ENCODE peak calls at places on chromosomes 11 and 22, in six cellular contexts. One of them, this sample, is unnamed.

GRCh38 chr11:132114185-132114584 is 743.8 kb downstream of the NTM start:
- DNase-seq in stimulated activated CD8-positive, alpha-beta memory T cell treated with anti-CD3 and anti-CD28 coated beads, Interleukin-7, amount 100 ng/mL, for 1 hour: no peak
- DNase-seq in activated T-helper 9 cell treated with anti-CD3 and anti-CD28 coated beads, Interleukin-2, amount 50 U/mL, for 16 hours: no peak
- DNase-seq in activated CD4-positive, alpha-beta T cell treated with anti-CD3 and anti-CD28 coated beads, Interleukin-2, amount 10 ng/mL, durations not matched to agents 7 days and 5 days: no peak
- DNase-seq in NCI-H1105 treated with DMSO at 0.1 percent for 48 hours: peak; percentile 88
- DNase-seq in erythroblast: peak; percentile 30
- DNase-seq in this sample: peak; percentile 50

GRCh38 chr22:37607010-37607911 is 1.4 kb upstream of the GGA1 start:
- DNase-seq in NCI-H1105 treated with DMSO at 0.1 percent for 48 hours: peak; percentile 89
- DNase-seq in stimulated activated CD8-positive, alpha-beta memory T cell treated with anti-CD3 and anti-CD28 coated beads, Interleukin-7, amount 100 ng/mL, for 1 hour: peak; percentile 87
- DNase-seq in erythroblast: peak; percentile 88
- DNase-seq in activated T-helper 9 cell treated with anti-CD3 and anti-CD28 coated beads, Interleukin-2, amount 50 U/mL, for 16 hours: peak; percentile 91
- DNase-seq in activated CD4-positive, alpha-beta T cell treated with anti-CD3 and anti-CD28 coated beads, Interleukin-2, amount 10 ng/mL, durations not matched to agents 7 days and 5 days: peak; percentile 88
- DNase-seq in this sample: peak; percentile 89

GRCh38 chr22:16974298-16975084 is 33.5 kb downstream of the GAB4 start:
- DNase-seq in NCI-H1105 treated with DMSO at 0.1 percent for 48 hours: no peak
- DNase-seq in activated T-helper 9 cell treated with anti-CD3 and anti-CD28 coated beads, Interleukin-2, amount 50 U/mL, for 16 hours: no peak
- DNase-seq in stimulated activated CD8-positive, alpha-beta memory T cell treated with anti-CD3 and anti-CD28 coated beads, Interleukin-7, amount 100 ng/mL, for 1 hour: no peak
- DNase-seq in erythroblast: no peak
- DNase-seq in activated CD4-positive, alpha-beta T cell treated with anti-CD3 and anti-CD28 coated beads, Interleukin-2, amount 10 ng/mL, durations not matched to agents 7 days and 5 days: no peak
- DNase-seq in this sample: no peak

GRCh38 chr22:31584804-31585160 is 77.2 kb downstream of the PISD start:
- DNase-seq in stimulated activated CD8-positive, alpha-beta memory T cell treated with anti-CD3 and anti-CD28 coated beads, Interleukin-7, amount 100 ng/mL, for 1 hour: no peak
- DNase-seq in NCI-H1105 treated with DMSO at 0.1 percent for 48 hours: no peak
- DNase-seq in activated T-helper 9 cell treated with anti-CD3 and anti-CD28 coated beads, Interleukin-2, amount 50 U/mL, for 16 hours: no peak
- DNase-seq in activated CD4-positive, alpha-beta T cell treated with anti-CD3 and anti-CD28 coated beads, Interleukin-2, amount 10 ng/mL, durations not matched to agents 7 days and 5 days: no peak
- DNase-seq in erythroblast: no peak
- DNase-seq in this sample: no peak

GRCh38 chr22:17921871-17922821 is 102.2 kb downstream of the MICAL3 start:
- DNase-seq in NCI-H1105 treated with DMSO at 0.1 percent for 48 hours: no peak
- DNase-seq in activated CD4-positive, alpha-beta T cell treated with anti-CD3 and anti-CD28 coated beads, Interleukin-2, amount 10 ng/mL, durations not matched to agents 7 days and 5 days: no peak
- DNase-seq in stimulated activated CD8-positive, alpha-beta memory T cell treated with anti-CD3 and anti-CD28 coated beads, Interleukin-7, amount 100 ng/mL, for 1 hour: no peak
- DNase-seq in activated T-helper 9 cell treated with anti-CD3 and anti-CD28 coated beads, Interleukin-2, amount 50 U/mL, for 16 hours: no peak
- DNase-seq in erythroblast: no peak
- DNase-seq in this sample: no peak

GRCh38 chr11:14414470-14415461 is 55.8 kb upstream of the RRAS2 start:
- DNase-seq in stimulated activated CD8-positive, alpha-beta memory T cell treated with anti-CD3 and anti-CD28 coated beads, Interleukin-7, amount 100 ng/mL, for 1 hour: peak; percentile 46
- DNase-seq in NCI-H1105 treated with DMSO at 0.1 percent for 48 hours: no peak
- DNase-seq in activated CD4-positive, alpha-beta T cell treated with anti-CD3 and anti-CD28 coated beads, Interleukin-2, amount 10 ng/mL, durations not matched to agents 7 days and 5 days: peak; percentile 82
- DNase-seq in erythroblast: no peak
- DNase-seq in activated T-helper 9 cell treated with anti-CD3 and anti-CD28 coated beads, Interleukin-2, amount 50 U/mL, for 16 hours: peak; percentile 58
- DNase-seq in this sample: peak; percentile 83

GRCh38 chr22:26800858-26801257 is 143.5 kb downstream of the MIAT start:
- DNase-seq in stimulated activated CD8-positive, alpha-beta memory T cell treated with anti-CD3 and anti-CD28 coated beads, Interleukin-7, amount 100 ng/mL, for 1 hour: no peak
- DNase-seq in erythroblast: no peak
- DNase-seq in NCI-H1105 treated with DMSO at 0.1 percent for 48 hours: no peak
- DNase-seq in activated T-helper 9 cell treated with anti-CD3 and anti-CD28 coated beads, Interleukin-2, amount 50 U/mL, for 16 hours: no peak
- DNase-seq in activated CD4-positive, alpha-beta T cell treated with anti-CD3 and anti-CD28 coated beads, Interleukin-2, amount 10 ng/mL, durations not matched to agents 7 days and 5 days: no peak
- DNase-seq in this sample: no peak

GRCh38 chr11:118640332-118641154 is 33.1 kb downstream of the PHLDB1 start:
- DNase-seq in activated CD4-positive, alpha-beta T cell treated with anti-CD3 and anti-CD28 coated beads, Interleukin-2, amount 10 ng/mL, durations not matched to agents 7 days and 5 days: no peak
- DNase-seq in activated T-helper 9 cell treated with anti-CD3 and anti-CD28 coated beads, Interleukin-2, amount 50 U/mL, for 16 hours: no peak
- DNase-seq in erythroblast: no peak
- DNase-seq in stimulated activated CD8-positive, alpha-beta memory T cell treated with anti-CD3 and anti-CD28 coated beads, Interleukin-7, amount 100 ng/mL, for 1 hour: no peak
- DNase-seq in NCI-H1105 treated with DMSO at 0.1 percent for 48 hours: peak; percentile 92
- DNase-seq in this sample: no peak

GRCh38 chr22:38305481-38306448 is 11.5 kb downstream of the CSNK1E start:
- DNase-seq in activated T-helper 9 cell treated with anti-CD3 and anti-CD28 coated beads, Interleukin-2, amount 50 U/mL, for 16 hours: peak; percentile 35
- DNase-seq in erythroblast: no peak
- DNase-seq in stimulated activated CD8-positive, alpha-beta memory T cell treated with anti-CD3 and anti-CD28 coated beads, Interleukin-7, amount 100 ng/mL, for 1 hour: no peak
- DNase-seq in activated CD4-positive, alpha-beta T cell treated with anti-CD3 and anti-CD28 coated beads, Interleukin-2, amount 10 ng/mL, durations not matched to agents 7 days and 5 days: no peak
- DNase-seq in NCI-H1105 treated with DMSO at 0.1 percent for 48 hours: peak; percentile 61
- DNase-seq in this sample: no peak

GRCh38 chr11:122116591-122116990 is 576 bp upstream of the BLID start:
- DNase-seq in stimulated activated CD8-positive, alpha-beta memory T cell treated with anti-CD3 and anti-CD28 coated beads, Interleukin-7, amount 100 ng/mL, for 1 hour: no peak
- DNase-seq in activated CD4-positive, alpha-beta T cell treated with anti-CD3 and anti-CD28 coated beads, Interleukin-2, amount 10 ng/mL, durations not matched to agents 7 days and 5 days: no peak
- DNase-seq in activated T-helper 9 cell treated with anti-CD3 and anti-CD28 coated beads, Interleukin-2, amount 50 U/mL, for 16 hours: no peak
- DNase-seq in NCI-H1105 treated with DMSO at 0.1 percent for 48 hours: no peak
- DNase-seq in erythroblast: no peak
- DNase-seq in this sample: no peak

GRCh38 chr11:68848429-68848828 is 6.7 kb upstream of the CPT1A start:
- DNase-seq in erythroblast: no peak
- DNase-seq in stimulated activated CD8-positive, alpha-beta memory T cell treated with anti-CD3 and anti-CD28 coated beads, Interleukin-7, amount 100 ng/mL, for 1 hour: no peak
- DNase-seq in activated T-helper 9 cell treated with anti-CD3 and anti-CD28 coated beads, Interleukin-2, amount 50 U/mL, for 16 hours: no peak
- DNase-seq in activated CD4-positive, alpha-beta T cell treated with anti-CD3 and anti-CD28 coated beads, Interleukin-2, amount 10 ng/mL, durations not matched to agents 7 days and 5 days: no peak
- DNase-seq in NCI-H1105 treated with DMSO at 0.1 percent for 48 hours: no peak
- DNase-seq in this sample: no peak

GRCh38 chr22:39283312-39284141 is 35.9 kb downstream of the RPL3 start:
- DNase-seq in erythroblast: peak; percentile 61
- DNase-seq in NCI-H1105 treated with DMSO at 0.1 percent for 48 hours: no peak
- DNase-seq in stimulated activated CD8-positive, alpha-beta memory T cell treated with anti-CD3 and anti-CD28 coated beads, Interleukin-7, amount 100 ng/mL, for 1 hour: no peak
- DNase-seq in activated T-helper 9 cell treated with anti-CD3 and anti-CD28 coated beads, Interleukin-2, amount 50 U/mL, for 16 hours: no peak
- DNase-seq in activated CD4-positive, alpha-beta T cell treated with anti-CD3 and anti-CD28 coated beads, Interleukin-2, amount 10 ng/mL, durations not matched to agents 7 days and 5 days: no peak
- DNase-seq in this sample: peak; percentile 74

GRCh38 chr11:102367364-102367763 is 20.4 kb downstream of the BIRC2 start:
- DNase-seq in activated T-helper 9 cell treated with anti-CD3 and anti-CD28 coated beads, Interleukin-2, amount 50 U/mL, for 16 hours: no peak
- DNase-seq in stimulated activated CD8-positive, alpha-beta memory T cell treated with anti-CD3 and anti-CD28 coated beads, Interleukin-7, amount 100 ng/mL, for 1 hour: no peak
- DNase-seq in erythroblast: peak; percentile 7
- DNase-seq in NCI-H1105 treated with DMSO at 0.1 percent for 48 hours: peak; percentile 27
- DNase-seq in activated CD4-positive, alpha-beta T cell treated with anti-CD3 and anti-CD28 coated beads, Interleukin-2, amount 10 ng/mL, durations not matched to agents 7 days and 5 days: no peak
- DNase-seq in this sample: peak; percentile 34

GRCh38 chr11:74611369-74611861 is 19.0 kb downstream of the POLD3 start:
- DNase-seq in activated CD4-positive, alpha-beta T cell treated with anti-CD3 and anti-CD28 coated beads, Interleukin-2, amount 10 ng/mL, durations not matched to agents 7 days and 5 days: no peak
- DNase-seq in activated T-helper 9 cell treated with anti-CD3 and anti-CD28 coated beads, Interleukin-2, amount 50 U/mL, for 16 hours: no peak
- DNase-seq in erythroblast: peak; percentile 76
- DNase-seq in stimulated activated CD8-positive, alpha-beta memory T cell treated with anti-CD3 and anti-CD28 coated beads, Interleukin-7, amount 100 ng/mL, for 1 hour: no peak
- DNase-seq in NCI-H1105 treated with DMSO at 0.1 percent for 48 hours: peak; percentile 51
- DNase-seq in this sample: peak; percentile 86

This sample was measured in OCI-M1.